ENCODE peak calls at places on chromosomes 5 and 9, in eight cellular contexts. One of them, this sample, is unnamed.

GRCh38 chr9:78273761-78274160 is 23.2 kb upstream of the PSAT1 start:
- DNase-seq in AG09309: no peak
- DNase-seq in nucleus accumbens: no peak
- DNase-seq in CD4-positive, alpha-beta T cell: no peak
- DNase-seq in A549: no peak
- DNase-seq in lung microvascular endothelial cell: no peak
- DNase-seq in cardiac septum: no peak
- DNase-seq in stimulated activated CD4-positive, alpha-beta T cell treated with anti-CD3 and anti-CD28 coated beads, Interleukin-15, amount 100 ng/mL, for 1 hour: no peak
- DNase-seq in this sample: no peak

GRCh38 chr5:59709346-59709821 is 184.1 kb downstream of the PDE4D start:
- DNase-seq in A549: no peak
- DNase-seq in lung microvascular endothelial cell: no peak
- DNase-seq in CD4-positive, alpha-beta T cell: no peak
- DNase-seq in AG09309: no peak
- DNase-seq in stimulated activated CD4-positive, alpha-beta T cell treated with anti-CD3 and anti-CD28 coated beads, Interleukin-15, amount 100 ng/mL, for 1 hour: no peak
- DNase-seq in nucleus accumbens: no peak
- DNase-seq in cardiac septum: no peak
- DNase-seq in this sample: peak

GRCh38 chr5:14582797-14583137 is 1.2 kb downstream of the OTULINL start:
- DNase-seq in stimulated activated CD4-positive, alpha-beta T cell treated with anti-CD3 and anti-CD28 coated beads, Interleukin-15, amount 100 ng/mL, for 1 hour: no peak
- DNase-seq in cardiac septum: no peak
- DNase-seq in A549: no peak
- DNase-seq in nucleus accumbens: no peak
- DNase-seq in AG09309: no peak
- DNase-seq in lung microvascular endothelial cell: no peak
- DNase-seq in CD4-positive, alpha-beta T cell: no peak
- DNase-seq in this sample: no peak

GRCh38 chr5:169716287-169716686 is 79.2 kb downstream of the DOCK2 start:
- DNase-seq in stimulated activated CD4-positive, alpha-beta T cell treated with anti-CD3 and anti-CD28 coated beads, Interleukin-15, amount 100 ng/mL, for 1 hour: no peak
- DNase-seq in cardiac septum: no peak
- DNase-seq in nucleus accumbens: no peak
- DNase-seq in A549: no peak
- DNase-seq in AG09309: peak
- DNase-seq in lung microvascular endothelial cell: peak
- DNase-seq in CD4-positive, alpha-beta T cell: no peak
- DNase-seq in this sample: no peak

GRCh38 chr5:54766748-54767147 is 218.6 kb downstream of the ESM1 start:
- DNase-seq in lung microvascular endothelial cell: no peak
- DNase-seq in nucleus accumbens: no peak
- DNase-seq in A549: no peak
- DNase-seq in stimulated activated CD4-positive, alpha-beta T cell treated with anti-CD3 and anti-CD28 coated beads, Interleukin-15, amount 100 ng/mL, for 1 hour: no peak
- DNase-seq in AG09309: no peak
- DNase-seq in CD4-positive, alpha-beta T cell: no peak
- DNase-seq in cardiac septum: no peak
- DNase-seq in this sample: no peak

GRCh38 chr5:150607105-150607504 is 33.4 kb upstream of the SYNPO start:
- DNase-seq in lung microvascular endothelial cell: no peak
- DNase-seq in nucleus accumbens: no peak
- DNase-seq in stimulated activated CD4-positive, alpha-beta T cell treated with anti-CD3 and anti-CD28 coated beads, Interleukin-15, amount 100 ng/mL, for 1 hour: no peak
- DNase-seq in A549: no peak
- DNase-seq in AG09309: no peak
- DNase-seq in CD4-positive, alpha-beta T cell: no peak
- DNase-seq in cardiac septum: no peak
- DNase-seq in this sample: no peak

GRCh38 chr5:172748341-172748843 is 22.6 kb downstream of the DUSP1 start:
- DNase-seq in CD4-positive, alpha-beta T cell: no peak
- DNase-seq in A549: no peak
- DNase-seq in cardiac septum: peak
- DNase-seq in lung microvascular endothelial cell: peak
- DNase-seq in nucleus accumbens: no peak
- DNase-seq in stimulated activated CD4-positive, alpha-beta T cell treated with anti-CD3 and anti-CD28 coated beads, Interleukin-15, amount 100 ng/mL, for 1 hour: no peak
- DNase-seq in AG09309: no peak
- DNase-seq in this sample: no peak

GRCh38 chr9:77770340-77770739 is 122.2 kb upstream of the GNA14 start:
- DNase-seq in AG09309: peak
- DNase-seq in lung microvascular endothelial cell: no peak
- DNase-seq in CD4-positive, alpha-beta T cell: no peak
- DNase-seq in cardiac septum: no peak
- DNase-seq in stimulated activated CD4-positive, alpha-beta T cell treated with anti-CD3 and anti-CD28 coated beads, Interleukin-15, amount 100 ng/mL, for 1 hour: no peak
- DNase-seq in nucleus accumbens: no peak
- DNase-seq in A549: no peak
- DNase-seq in this sample: no peak

GRCh38 chr9:107644774-107645463 is 155.3 kb upstream of the KLF4 start:
- DNase-seq in A549: no peak
- DNase-seq in cardiac septum: no peak
- DNase-seq in CD4-positive, alpha-beta T cell: no peak
- DNase-seq in nucleus accumbens: no peak
- DNase-seq in AG09309: no peak
- DNase-seq in lung microvascular endothelial cell: peak
- DNase-seq in stimulated activated CD4-positive, alpha-beta T cell treated with anti-CD3 and anti-CD28 coated beads, Interleukin-15, amount 100 ng/mL, for 1 hour: no peak
- DNase-seq in this sample: no peak

GRCh38 chr5:140236896-140237598 is 62.1 kb downstream of the CYSTM1 start:
- DNase-seq in cardiac septum: peak
- DNase-seq in stimulated activated CD4-positive, alpha-beta T cell treated with anti-CD3 and anti-CD28 coated beads, Interleukin-15, amount 100 ng/mL, for 1 hour: no peak
- DNase-seq in CD4-positive, alpha-beta T cell: no peak
- DNase-seq in lung microvascular endothelial cell: no peak
- DNase-seq in nucleus accumbens: no peak
- DNase-seq in AG09309: no peak
- DNase-seq in A549: no peak
- DNase-seq in this sample: no peak

GRCh38 chr5:64666058-64666457 is 24.2 kb upstream of the SHISAL2B start:
- DNase-seq in cardiac septum: no peak
- DNase-seq in nucleus accumbens: no peak
- DNase-seq in A549: peak
- DNase-seq in lung microvascular endothelial cell: no peak
- DNase-seq in CD4-positive, alpha-beta T cell: no peak
- DNase-seq in AG09309: peak
- DNase-seq in stimulated activated CD4-positive, alpha-beta T cell treated with anti-CD3 and anti-CD28 coated beads, Interleukin-15, amount 100 ng/mL, for 1 hour: no peak
- DNase-seq in this sample: no peak

GRCh38 chr5:126460459-126460858 is 37.2 kb downstream of the GRAMD2B start:
- DNase-seq in AG09309: no peak
- DNase-seq in CD4-positive, alpha-beta T cell: no peak
- DNase-seq in A549: no peak
- DNase-seq in cardiac septum: no peak
- DNase-seq in lung microvascular endothelial cell: no peak
- DNase-seq in stimulated activated CD4-positive, alpha-beta T cell treated with anti-CD3 and anti-CD28 coated beads, Interleukin-15, amount 100 ng/mL, for 1 hour: no peak
- DNase-seq in nucleus accumbens: no peak
- DNase-seq in this sample: no peak

GRCh38 chr5:78472469-78473106 is 112.2 kb downstream of the SCAMP1 start:
- DNase-seq in AG09309: no peak
- DNase-seq in cardiac septum: no peak
- DNase-seq in nucleus accumbens: no peak
- DNase-seq in stimulated activated CD4-positive, alpha-beta T cell treated with anti-CD3 and anti-CD28 coated beads, Interleukin-15, amount 100 ng/mL, for 1 hour: no peak
- DNase-seq in lung microvascular endothelial cell: peak
- DNase-seq in CD4-positive, alpha-beta T cell: no peak
- DNase-seq in A549: no peak
- DNase-seq in this sample: no peak

GRCh38 chr9:4662989-4663792 is 1.1 kb downstream of the PLPP6 start:
- DNase-seq in AG09309: no peak
- DNase-seq in lung microvascular endothelial cell: no peak
- DNase-seq in stimulated activated CD4-positive, alpha-beta T cell treated with anti-CD3 and anti-CD28 coated beads, Interleukin-15, amount 100 ng/mL, for 1 hour: no peak
- DNase-seq in cardiac septum: no peak
- DNase-seq in A549: peak
- DNase-seq in nucleus accumbens: no peak
- DNase-seq in CD4-positive, alpha-beta T cell: no peak
- DNase-seq in this sample: peak

GRCh38 chr9:78406933-78407332 is 110.0 kb downstream of the PSAT1 start:
- DNase-seq in AG09309: no peak
- DNase-seq in nucleus accumbens: no peak
- DNase-seq in A549: peak
- DNase-seq in stimulated activated CD4-positive, alpha-beta T cell treated with anti-CD3 and anti-CD28 coated beads, Interleukin-15, amount 100 ng/mL, for 1 hour: no peak
- DNase-seq in cardiac septum: no peak
- DNase-seq in lung microvascular endothelial cell: no peak
- DNase-seq in CD4-positive, alpha-beta T cell: no peak
- DNase-seq in this sample: no peak

GRCh38 chr5:56511442-56511841 is 278.3 kb upstream of the ANKRD55 start:
- DNase-seq in A549: no peak
- DNase-seq in AG09309: no peak
- DNase-seq in lung microvascular endothelial cell: no peak
- DNase-seq in stimulated activated CD4-positive, alpha-beta T cell treated with anti-CD3 and anti-CD28 coated beads, Interleukin-15, amount 100 ng/mL, for 1 hour: no peak
- DNase-seq in nucleus accumbens: no peak
- DNase-seq in cardiac septum: no peak
- DNase-seq in CD4-positive, alpha-beta T cell: no peak
- DNase-seq in this sample: no peak

GRCh38 chr5:98927988-98928801 is 612 bp downstream of the CHD1 start:
- DNase-seq in AG09309: no peak
- DNase-seq in stimulated activated CD4-positive, alpha-beta T cell treated with anti-CD3 and anti-CD28 coated beads, Interleukin-15, amount 100 ng/mL, for 1 hour: peak
- DNase-seq in CD4-positive, alpha-beta T cell: peak
- DNase-seq in lung microvascular endothelial cell: peak
- DNase-seq in A549: peak
- DNase-seq in nucleus accumbens: peak
- DNase-seq in cardiac septum: peak
- DNase-seq in this sample: peak

GRCh38 chr5:134503088-134503936 is 22.2 kb upstream of the JADE2 start:
- DNase-seq in A549: peak
- DNase-seq in nucleus accumbens: no peak
- DNase-seq in CD4-positive, alpha-beta T cell: peak
- DNase-seq in lung microvascular endothelial cell: peak
- DNase-seq in cardiac septum: peak
- DNase-seq in AG09309: peak
- DNase-seq in stimulated activated CD4-positive, alpha-beta T cell treated with anti-CD3 and anti-CD28 coated beads, Interleukin-15, amount 100 ng/mL, for 1 hour: peak
- DNase-seq in this sample: no peak

GRCh38 chr5:75659791-75660453 is 48.7 kb downstream of the ANKDD1B start:
- DNase-seq in stimulated activated CD4-positive, alpha-beta T cell treated with anti-CD3 and anti-CD28 coated beads, Interleukin-15, amount 100 ng/mL, for 1 hour: no peak
- DNase-seq in lung microvascular endothelial cell: no peak
- DNase-seq in CD4-positive, alpha-beta T cell: no peak
- DNase-seq in A549: no peak
- DNase-seq in nucleus accumbens: no peak
- DNase-seq in AG09309: no peak
- DNase-seq in cardiac septum: no peak
- DNase-seq in this sample: no peak

GRCh38 chr9:104748359-104749031 is 1.0 kb downstream of the NIPSNAP3A start:
- DNase-seq in A549: peak
- DNase-seq in lung microvascular endothelial cell: peak
- DNase-seq in AG09309: no peak
- DNase-seq in cardiac septum: no peak
- DNase-seq in nucleus accumbens: no peak
- DNase-seq in CD4-positive, alpha-beta T cell: no peak
- DNase-seq in stimulated activated CD4-positive, alpha-beta T cell treated with anti-CD3 and anti-CD28 coated beads, Interleukin-15, amount 100 ng/mL, for 1 hour: no peak
- DNase-seq in this sample: no peak

GRCh38 chr5:37090781-37091180 is 158.4 kb downstream of the CPLANE1 start:
- DNase-seq in nucleus accumbens: no peak
- DNase-seq in CD4-positive, alpha-beta T cell: no peak
- DNase-seq in A549: no peak
- DNase-seq in AG09309: no peak
- DNase-seq in cardiac septum: no peak
- DNase-seq in stimulated activated CD4-positive, alpha-beta T cell treated with anti-CD3 and anti-CD28 coated beads, Interleukin-15, amount 100 ng/mL, for 1 hour: no peak
- DNase-seq in lung microvascular endothelial cell: no peak
- DNase-seq in this sample: no peak

GRCh38 chr5:31854181-31854624 is 215.3 kb downstream of the PDZD2 start:
- DNase-seq in cardiac septum: no peak
- DNase-seq in lung microvascular endothelial cell: peak
- DNase-seq in A549: no peak
- DNase-seq in stimulated activated CD4-positive, alpha-beta T cell treated with anti-CD3 and anti-CD28 coated beads, Interleukin-15, amount 100 ng/mL, for 1 hour: no peak
- DNase-seq in CD4-positive, alpha-beta T cell: no peak
- DNase-seq in AG09309: no peak
- DNase-seq in nucleus accumbens: peak
- DNase-seq in this sample: no peak

GRCh38 chr5:54821445-54822330 is 163.7 kb downstream of the ESM1 start:
- DNase-seq in nucleus accumbens: no peak
- DNase-seq in CD4-positive, alpha-beta T cell: no peak
- DNase-seq in stimulated activated CD4-positive, alpha-beta T cell treated with anti-CD3 and anti-CD28 coated beads, Interleukin-15, amount 100 ng/mL, for 1 hour: no peak
- DNase-seq in A549: no peak
- DNase-seq in cardiac septum: no peak
- DNase-seq in AG09309: no peak
- DNase-seq in lung microvascular endothelial cell: no peak
- DNase-seq in this sample: no peak

GRCh38 chr9:89815903-89816573 is 211.2 kb downstream of the GADD45G start:
- DNase-seq in cardiac septum: no peak
- DNase-seq in AG09309: no peak
- DNase-seq in nucleus accumbens: no peak
- DNase-seq in CD4-positive, alpha-beta T cell: no peak
- DNase-seq in stimulated activated CD4-positive, alpha-beta T cell treated with anti-CD3 and anti-CD28 coated beads, Interleukin-15, amount 100 ng/mL, for 1 hour: no peak
- DNase-seq in lung microvascular endothelial cell: peak
- DNase-seq in A549: no peak
- DNase-seq in this sample: no peak

GRCh38 chr9:93123561-93124283 is 10.3 kb downstream of the NINJ1 start:
- DNase-seq in AG09309: no peak
- DNase-seq in cardiac septum: peak
- DNase-seq in lung microvascular endothelial cell: no peak
- DNase-seq in nucleus accumbens: no peak
- DNase-seq in stimulated activated CD4-positive, alpha-beta T cell treated with anti-CD3 and anti-CD28 coated beads, Interleukin-15, amount 100 ng/mL, for 1 hour: no peak
- DNase-seq in A549: no peak
- DNase-seq in CD4-positive, alpha-beta T cell: no peak
- DNase-seq in this sample: no peak

GRCh38 chr9:2271426-2271825 is 256.3 kb downstream of the SMARCA2 start:
- DNase-seq in CD4-positive, alpha-beta T cell: no peak
- DNase-seq in lung microvascular endothelial cell: peak
- DNase-seq in stimulated activated CD4-positive, alpha-beta T cell treated with anti-CD3 and anti-CD28 coated beads, Interleukin-15, amount 100 ng/mL, for 1 hour: no peak
- DNase-seq in cardiac septum: no peak
- DNase-seq in AG09309: no peak
- DNase-seq in nucleus accumbens: no peak
- DNase-seq in A549: peak
- DNase-seq in this sample: peak